ENCODE peak calls at places on chromosomes 4 and X, in four cellular contexts. R is lung, G is mammary epithelial cell, O is fibroblast of lung. P is an unnamed sample.

GRCh38 chr4:90171491-90171890 is 44.3 kb downstream of the CCSER1 start:
- DNase-seq in O (no peak), R (no peak), G (no peak), P (no peak)

GRCh38 chr4:84481879-84482245 is 17.2 kb downstream of the NKX6-1 start:
- DNase-seq in G (no peak), O (no peak), R (no peak), P (no peak)

GRCh38 chr4:95450294-95450693 is 98.5 kb downstream of the UNC5C start:
- DNase-seq in O (no peak), R (no peak), G (no peak), P (no peak)

GRCh38 chr4:23855912-23856605 is 33.8 kb downstream of the PPARGC1A start:
- DNase-seq in G (peak; percentile 50), R (no peak), O (peak; percentile 79), P (no peak)

GRCh38 chrX:11287505-11287904 is 5.7 kb upstream of the AMELX start:
- DNase-seq in G (peak; percentile 8), R (no peak), O (no peak), P (no peak)

GRCh38 chr4:139042981-139043460 is 27.4 kb downstream of the NOCT start:
- DNase-seq in O (no peak), R (no peak), G (no peak), P (no peak)

GRCh38 chrX:40778861-40779575 is 43.7 kb upstream of the MED14 start:
- DNase-seq in O (peak; percentile 79), G (peak; percentile 69), R (no peak), P (no peak)

GRCh38 chr4:147480891-147481576 is at the start of gene EDNRA:
- DNase-seq in R (no peak), G (no peak), O (peak; percentile 72), P (no peak)

GRCh38 chr4:65719635-65720034 is 49.3 kb upstream of the EPHA5 start:
- DNase-seq in O (no peak), G (no peak), R (no peak), P (no peak)

GRCh38 chr4:148874331-148874730 is 432.1 kb upstream of the NR3C2 start:
- DNase-seq in G (no peak), O (no peak), R (no peak), P (no peak)

GRCh38 chr4:112082954-112083586 is 62.2 kb upstream of the FAM241A start:
- DNase-seq in G (peak; percentile 94), R (no peak), O (peak; percentile 94), P (no peak)

GRCh38 chrX:64389489-64389888 is 5.8 kb downstream of the MTMR8 start:
- DNase-seq in G (no peak), R (no peak), O (no peak), P (no peak)

GRCh38 chr4:183599284-183599683 is 59.7 kb downstream of the RWDD4 start:
- DNase-seq in G (no peak), R (no peak), O (no peak), P (no peak)

GRCh38 chrX:15719324-15719968 is 18.6 kb upstream of the CA5B start:
- DNase-seq in G (no peak), O (no peak), R (no peak), P (no peak)

GRCh38 chrX:9706426-9706825 is 59.2 kb downstream of the GPR143 start:
- DNase-seq in G (no peak), R (no peak), O (no peak), P (no peak)

GRCh38 chr4:13920901-13921300 is 293.4 kb upstream of the BOD1L1 start:
- DNase-seq in G (peak; percentile 100), O (peak; percentile 100), R (no peak), P (no peak)

GRCh38 chr4:145935253-145936141 is 3.1 kb downstream of the ZNF827 start:
- DNase-seq in O (no peak), G (no peak), R (no peak), P (peak; percentile 55)

GRCh38 chr4:14908635-14909034 is 93.6 kb upstream of the CPEB2 start:
- DNase-seq in R (no peak), G (peak; percentile 86), O (peak; percentile 63), P (no peak)

GRCh38 chr4:72567036-72567435 is 2.0 kb downstream of the ADAMTS3 start:
- DNase-seq in O (no peak), R (no peak), G (no peak), P (no peak)
- H3K4me3 ChIP-seq in O (peak overlapping the region; percentile 81), R (no peak overlapping the region), G (no peak overlapping the region), P (no peak overlapping the region)

GRCh38 chr4:76607266-76607799 is 172.3 kb downstream of the SHROOM3 start:
- DNase-seq in R (no peak), O (peak; percentile 79), G (no peak), P (no peak)

GRCh38 chr4:76610751-76611150 is 175.7 kb downstream of the SHROOM3 start:
- DNase-seq in O (no peak), G (no peak), R (no peak), P (no peak)

GRCh38 chr4:76607846-76608245 is 172.8 kb downstream of the SHROOM3 start:
- DNase-seq in R (no peak), O (no peak), G (no peak), P (no peak)

GRCh38 chr4:76605099-76605563 is 170.1 kb downstream of the SHROOM3 start:
- DNase-seq in O (peak; percentile 37), R (no peak), G (no peak), P (no peak)

GRCh38 chr4:76606662-76607265 is 171.7 kb downstream of the SHROOM3 start:
- DNase-seq in G (no peak), O (no peak), R (no peak), P (no peak)
- H3K4me1 ChIP-seq in G (peaks cover 13% of the 10 kb centered on the region), O (peaks cover 13% of the 10 kb centered on the region), R (no peaks in the 10 kb centered on the region), P (peaks cover 16% of the 10 kb centered on the region)

GRCh38 chr4:71186566-71187398 is 152.0 kb upstream of the SLC4A4 start:
- DNase-seq in G (peak; percentile 20), O (peak; percentile 63), R (peak; percentile 56), P (no peak)

GRCh38 chr4:71188197-71188625 is 150.6 kb upstream of the SLC4A4 start:
- DNase-seq in G (no peak), R (no peak), O (no peak), P (no peak)

GRCh38 chr4:71187399-71188196 is 151.2 kb upstream of the SLC4A4 start:
- DNase-seq in R (peak; percentile 50), G (peak; percentile 1), O (peak; percentile 68), P (no peak)

GRCh38 chr4:71188951-71189350 is 149.9 kb upstream of the SLC4A4 start:
- DNase-seq in G (no peak), O (no peak), R (no peak), P (no peak)

GRCh38 chr4:71189471-71189870 is 149.3 kb upstream of the SLC4A4 start:
- DNase-seq in G (no peak), O (peak; percentile 80), R (no peak), P (no peak)
- TF ChIP-seq CTCF in G (no peak), O (peak; percentile 45), R (no peak), P (no peak)

GRCh38 chr4:77443941-77444340 is 161.7 kb upstream of the CXCL13 start:
- DNase-seq in R (no peak), G (no peak), O (peak; percentile 11), P (no peak)
- H3K4me3 ChIP-seq in R (no peak overlapping the region), G (no peak overlapping the region), O (no peak overlapping the region), P (no peak overlapping the region)

GRCh38 chrX:48919360-48919821 is 567 bp upstream of the PIM2 start:
- DNase-seq in O (no peak), R (no peak), G (no peak), P (no peak)

GRCh38 chrX:48918644-48919340 is at the start of gene PIM2:
- DNase-seq in G (peak; percentile 83), O (peak; percentile 88), R (peak; percentile 91), P (peak; percentile 97)

GRCh38 chrX:48918303-48918643 is 551 bp downstream of the PIM2 start:
- DNase-seq in G (no peak), O (no peak), R (no peak), P (no peak)

GRCh38 chrX:48920713-48921104 is 1.9 kb upstream of the PIM2 start:
- DNase-seq in O (no peak), G (no peak), R (no peak), P (no peak)

DNA sequence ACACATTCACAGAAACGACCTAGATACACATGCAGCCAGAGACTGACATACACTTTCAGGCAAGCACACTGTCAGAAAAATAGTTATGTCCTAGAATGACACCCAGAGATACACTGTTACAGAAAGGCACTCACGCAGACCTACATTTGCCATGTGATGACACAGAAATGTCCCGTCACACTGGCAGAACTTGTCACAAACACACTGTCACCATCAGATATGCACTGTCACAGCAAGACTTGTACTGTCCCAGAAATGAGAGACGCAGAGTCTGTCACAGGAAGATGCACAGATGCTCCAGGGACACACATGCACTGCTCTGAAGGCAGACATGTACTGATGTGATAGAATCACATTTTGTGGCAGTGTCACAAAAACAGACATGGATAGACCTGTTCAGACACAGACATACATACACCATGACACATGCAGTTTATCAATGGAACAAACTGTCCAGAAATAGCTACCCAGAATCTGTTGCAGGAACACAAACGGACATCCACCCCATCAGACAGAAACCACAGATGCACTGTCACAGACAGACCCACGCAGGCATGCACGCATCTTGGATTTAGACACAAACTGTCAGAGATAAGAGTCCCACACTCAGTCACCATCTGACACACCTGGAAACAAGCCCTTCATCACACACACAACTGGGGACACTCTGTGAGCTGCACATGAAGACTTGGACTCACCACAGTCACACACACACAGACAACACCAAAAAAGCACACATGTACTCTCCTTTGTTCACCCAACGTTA is 1.3 kb upstream of the PIM2 start:
- DNase-seq in O (no peak), R (no peak), G (no peak), P (no peak)
- H3K4me1 ChIP-seq in O (no peaks in the 10 kb centered on the region), R (peaks cover 3% of the 10 kb centered on the region), G (peaks cover 5% of the 10 kb centered on the region), P (no peaks in the 10 kb centered on the region)

DNA sequence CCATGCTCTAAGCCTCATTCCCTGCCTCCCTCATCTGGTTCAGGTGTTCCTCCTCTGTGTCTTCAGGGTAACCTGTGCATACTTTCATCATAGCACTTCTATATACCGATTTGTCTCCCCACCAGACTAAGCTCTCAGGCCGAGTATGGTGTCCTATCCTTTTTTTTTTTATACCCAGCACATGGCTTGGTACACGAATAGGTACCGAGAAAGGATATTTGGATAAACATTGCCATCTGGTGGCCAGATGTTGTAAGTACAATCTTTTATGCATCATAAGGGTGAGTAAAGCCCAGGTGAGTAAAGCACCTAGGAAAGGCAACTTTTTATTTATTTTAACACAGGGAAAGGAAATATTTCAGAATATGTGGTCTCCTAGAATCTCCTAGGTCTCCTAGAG is 68.4 kb downstream of the MID2 start:
- DNase-seq in G (peak; percentile 57), O (peak; percentile 21), R (no peak), P (no peak)
- TF ChIP-seq CTCF in G (peak; percentile 46), O (peak; percentile 39), R (peak; percentile 33), P (peak; percentile 63)

P was measured in Peyer's patch.